ENCODE peak calls at places on chromosomes 4 and X, in nine cellular contexts. I, P, G, B, L, M, T, K and V are unnamed samples.

GRCh38 chrX:70998402-70999027 is 67.6 kb upstream of the SLC7A3 start:
- DNase-seq in P (peak), B (no peak), I (peak), T (peak), L (peak), M (peak), K (peak), G (peak), V (peak)

GRCh38 chr4:143384381-143384994 is 47.8 kb downstream of the GAB1 start:
- DNase-seq in B (no peak), T (no peak), M (no peak), L (no peak), I (no peak), G (no peak), K (no peak), P (no peak), V (no peak)

GRCh38 chrX:22922961-22923360 is 76.8 kb upstream of the DDX53 start:
- DNase-seq in I (peak), K (no peak), T (no peak), P (no peak), G (no peak), M (no peak), B (no peak), L (no peak), V (no peak)

GRCh38 chr4:81421346-81422218 is 50.1 kb downstream of the RASGEF1B start:
- DNase-seq in G (no peak), T (peak), I (peak), P (no peak), M (no peak), K (peak), L (no peak), B (peak), V (no peak)

GRCh38 chr4:140014284-140014683 is 139.7 kb downstream of the MAML3 start:
- DNase-seq in K (no peak), I (no peak), L (no peak), G (no peak), M (no peak), B (no peak), P (no peak), T (no peak), V (no peak)

GRCh38 chr4:180134116-180134866 is 2108.9 kb upstream of the TENM3 start:
- DNase-seq in K (no peak), M (no peak), G (peak), B (no peak), T (no peak), L (no peak), P (no peak), I (no peak), V (no peak)

GRCh38 chrX:150362599-150363481 is at the start of gene MAMLD1:
- DNase-seq in G (peak), I (peak), K (peak), P (peak), B (no peak), M (no peak), L (peak), T (no peak), V (peak)

GRCh38 chr4:48269861-48270515 is 350 bp upstream of the TEC start:
- DNase-seq in B (peak), L (peak), P (peak), I (peak), M (peak), K (peak), G (peak), T (peak), V (peak)

GRCh38 chr4:38173935-38174334 is 213.7 kb downstream of the PTTG2 start:
- DNase-seq in L (no peak), K (no peak), P (no peak), M (no peak), T (no peak), G (no peak), B (no peak), I (no peak), V (no peak)

GRCh38 chrX:136847874-136848273 is 32.7 kb downstream of the RBMX start:
- DNase-seq in L (no peak), T (no peak), B (no peak), G (no peak), K (no peak), P (no peak), I (peak), M (no peak), V (no peak)

GRCh38 chrX:53003111-53003510 is 44.8 kb upstream of the FAM156A start:
- DNase-seq in M (no peak), B (no peak), K (no peak), G (no peak), T (no peak), I (no peak), P (no peak), L (no peak), V (no peak)

GRCh38 chr4:94577136-94577535 is 125.4 kb downstream of the PDLIM5 start:
- DNase-seq in L (no peak), P (no peak), M (no peak), T (no peak), K (peak), G (peak), B (peak), I (peak), V (no peak)

GRCh38 chr4:122458625-122459024 is 2.1 kb upstream of the IL2 start:
- DNase-seq in M (no peak), B (no peak), G (peak), K (no peak), P (peak), T (no peak), L (peak), I (peak), V (peak)

GRCh38 chrX:71147496-71148277 is 3.0 kb downstream of the NLGN3 start:
- DNase-seq in L (no peak), I (no peak), T (peak), G (no peak), M (no peak), K (no peak), P (no peak), B (no peak), V (no peak)